ENCODE peak calls at places on chromosomes 6 and 20, in six cellular contexts. I is cardiac muscle cell; F is iris pigment epithelial cell; Q is NK-92 treated with Interleukin-12 subunit alpha and Interleukin-12 subunit beta, amount 100 ng/mL, for 24 hours; R is endodermal cell; U is tibial nerve. V is an unnamed sample.

GRCh38 chr20:32232487-32232886 is 24.8 kb downstream of the POFUT1 start:
- DNase-seq in I (no peak), F (no peak), Q (no peak), R (no peak), U (no peak), V (no peak)

GRCh38 chr20:17643531-17644188 is 38.4 kb downstream of the RRBP1 start:
- DNase-seq in I (no peak), F (no peak), Q (no peak), R (no peak), U (no peak), V (no peak)

GRCh38 chr6:79607000-79607399 is 24.1 kb upstream of the SH3BGRL2 start:
- DNase-seq in I (no peak), F (peak; percentile 49), Q (no peak), R (no peak), U (no peak), V (no peak)

GRCh38 chr6:30781362-30781696 is 37.0 kb upstream of the IER3 start:
- DNase-seq in I (no peak), F (no peak), Q (no peak), R (no peak), U (no peak), V (no peak)

GRCh38 chr6:135895231-135895931 is 43.9 kb downstream of the PDE7B start:
- DNase-seq in I (no peak), F (no peak), Q (no peak), R (no peak), U (no peak), V (no peak)

GRCh38 chr6:315921-316752 is 23.9 kb downstream of the DUSP22 start:
- DNase-seq in I (no peak), F (no peak), Q (no peak), R (no peak), U (no peak), V (no peak)

GRCh38 chr6:140182819-140183218 is 808.4 kb upstream of the CITED2 start:
- DNase-seq in I (no peak), F (no peak), Q (no peak), R (no peak), U (no peak), V (no peak)

GRCh38 chr6:71810880-71811279 is 75.5 kb upstream of the RIMS1 start:
- DNase-seq in I (no peak), F (no peak), Q (no peak), R (no peak), U (no peak), V (no peak)

GRCh38 chr6:35330541-35331119 is 11.7 kb upstream of the PPARD start:
- DNase-seq in I (no peak), F (no peak), Q (no peak), R (no peak), U (no peak), V (no peak)

GRCh38 chr20:10524034-10524476 is 89.0 kb downstream of the SLX4IP start:
- DNase-seq in I (peak; percentile 8), F (no peak), Q (no peak), R (peak; percentile 79), U (peak; percentile 52), V (no peak)

GRCh38 chr20:56665806-56666205 is 36.7 kb downstream of the TFAP2C start:
- DNase-seq in I (no peak), F (no peak), Q (no peak), R (no peak), U (no peak), V (no peak)

GRCh38 chr6:118674772-118675171 is 23.4 kb upstream of the CEP85L start:
- DNase-seq in I (no peak), F (no peak), Q (no peak), R (no peak), U (no peak), V (no peak)

GRCh38 chr6:21846541-21847451 is 253.2 kb downstream of the SOX4 start:
- DNase-seq in I (peak; percentile 60), F (peak; percentile 37), Q (no peak), R (no peak), U (no peak), V (no peak)

GRCh38 chr20:17558154-17558940 is 11.5 kb upstream of the DSTN start:
- DNase-seq in I (no peak), F (peak; percentile 92), Q (no peak), R (peak; percentile 81), U (no peak), V (no peak)

GRCh38 chr20:43262341-43262740 is 72.6 kb upstream of the PTPRT start:
- DNase-seq in I (no peak), F (no peak), Q (no peak), R (no peak), U (no peak), V (no peak)

GRCh38 chr6:44494011-44494501 is 106.5 kb downstream of the CDC5L start:
- DNase-seq in I (no peak), F (peak; percentile 65), Q (no peak), R (no peak), U (no peak), V (peak; percentile 25)

GRCh38 chr6:42451595-42452170 is at the start of gene TRERF1:
- DNase-seq in I (peak; percentile 78), F (peak; percentile 73), Q (peak; percentile 73), R (peak; percentile 91), U (no peak), V (peak; percentile 68)

GRCh38 chr6:128511518-128511917 is 8.9 kb downstream of the PTPRK start:
- DNase-seq in I (no peak), F (peak; percentile 62), Q (no peak), R (no peak), U (no peak), V (no peak)

GRCh38 chr6:21441386-21441785 is 152.2 kb upstream of the SOX4 start:
- DNase-seq in I (no peak), F (peak; percentile 86), Q (no peak), R (no peak), U (no peak), V (no peak)

GRCh38 chr6:26097268-26097875 is 10.1 kb downstream of the HFE start:
- DNase-seq in I (peak; percentile 83), F (peak; percentile 62), Q (peak; percentile 10), R (peak; percentile 88), U (peak; percentile 36), V (peak; percentile 86)

GRCh38 chr20:10929023-10929422 is 255.2 kb upstream of the JAG1 start:
- DNase-seq in I (no peak), F (peak; percentile 76), Q (no peak), R (no peak), U (no peak), V (no peak)

GRCh38 chr20:62886709-62887058 is 25.1 kb upstream of the TCFL5 start:
- DNase-seq in I (no peak), F (no peak), Q (no peak), R (no peak), U (no peak), V (no peak)

GRCh38 chr6:71489736-71490135 is 201.1 kb downstream of the OGFRL1 start:
- DNase-seq in I (no peak), F (peak; percentile 95), Q (no peak), R (peak; percentile 71), U (no peak), V (no peak)

GRCh38 chr6:81606965-81607381 is 145.5 kb downstream of the TENT5A start:
- DNase-seq in I (no peak), F (peak; percentile 71), Q (no peak), R (no peak), U (no peak), V (no peak)

GRCh38 chr6:146997062-146997461 is 207.2 kb upstream of the STXBP5 start:
- DNase-seq in I (no peak), F (peak; percentile 91), Q (no peak), R (no peak), U (no peak), V (no peak)

GRCh38 chr6:134956032-134956431 is 6.1 kb upstream of the ALDH8A1 start:
- DNase-seq in I (no peak), F (no peak), Q (no peak), R (no peak), U (no peak), V (no peak)

GRCh38 chr20:37786043-37786442 is 92.2 kb downstream of the CTNNBL1 start:
- DNase-seq in I (no peak), F (no peak), Q (no peak), R (peak; percentile 51), U (no peak), V (no peak)

GRCh38 chr6:83044211-83044768 is 21.4 kb downstream of the UBE3D start:
- DNase-seq in I (no peak), F (no peak), Q (no peak), R (no peak), U (no peak), V (no peak)

GRCh38 chr6:144362042-144363018 is 77.2 kb downstream of the UTRN start:
- DNase-seq in I (no peak), F (peak; percentile 55), Q (no peak), R (no peak), U (no peak), V (no peak)

GRCh38 chr6:47710295-47710694 is 11.9 kb downstream of the ADGRF4 start:
- DNase-seq in I (no peak), F (no peak), Q (no peak), R (no peak), U (no peak), V (no peak)

GRCh38 chr6:157151989-157152388 is 171.3 kb downstream of the TMEM242 start:
- DNase-seq in I (no peak), F (peak; percentile 98), Q (no peak), R (no peak), U (no peak), V (no peak)

GRCh38 chr6:165453395-165453794 is 144.0 kb upstream of the C6orf118 start:
- DNase-seq in I (no peak), F (no peak), Q (no peak), R (no peak), U (no peak), V (no peak)

GRCh38 chr6:6057442-6058053 is 50.8 kb upstream of the NRN1 start:
- DNase-seq in I (peak; percentile 73), F (peak; percentile 28), Q (no peak), R (no peak), U (no peak), V (peak; percentile 56)

GRCh38 chr6:36914227-36914794 is 28.6 kb downstream of the C6orf89 start:
- DNase-seq in I (peak; percentile 24), F (peak; percentile 48), Q (no peak), R (peak; percentile 91), U (no peak), V (peak; percentile 26)

GRCh38 chr6:137095651-137096238 is 51.0 kb upstream of the IL20RA start:
- DNase-seq in I (no peak), F (no peak), Q (no peak), R (no peak), U (no peak), V (no peak)

GRCh38 chr6:13712485-13712990 is 903 bp upstream of the RANBP9 start:
- DNase-seq in I (no peak), F (no peak), Q (no peak), R (no peak), U (no peak), V (peak; percentile 63)

GRCh38 chr20:47300071-47300470 is 56.4 kb downstream of the ZMYND8 start:
- DNase-seq in I (no peak), F (peak; percentile 79), Q (no peak), R (no peak), U (no peak), V (no peak)